ENCODE peak calls at places on chromosomes 6 and 20, in ten cellular contexts. One of them, this sample, is unnamed.

GRCh38 chr20:50313827-50314226 is 123.2 kb downstream of the CEBPB start:
- DNase-seq in T-helper 9 cell: no peak
- DNase-seq in activated CD8-positive, alpha-beta memory T cell treated with anti-CD3 and anti-CD28 coated beads, Interleukin-2, amount 10 ng/mL, durations not matched to agents 7 days and 5 days: no peak
- DNase-seq in AG09319: no peak
- DNase-seq in heart right ventricle: no peak
- DNase-seq in C1 segment of cervical spinal cord: no peak
- DNase-seq in GM23338: no peak
- DNase-seq in mesothelial cell of epicardium: no peak
- DNase-seq in stimulated activated CD4-positive, alpha-beta T cell treated with anti-CD3 and anti-CD28 coated beads, Interleukin-4, amount 100 ng/mL, for 48 hours: no peak
- DNase-seq in NCI-H2081: no peak
- DNase-seq in this sample: no peak

GRCh38 chr6:72616406-72617015 is 5.4 kb upstream of the KCNQ5 start:
- DNase-seq in T-helper 9 cell: no peak
- DNase-seq in activated CD8-positive, alpha-beta memory T cell treated with anti-CD3 and anti-CD28 coated beads, Interleukin-2, amount 10 ng/mL, durations not matched to agents 7 days and 5 days: no peak
- DNase-seq in AG09319: no peak
- DNase-seq in heart right ventricle: no peak
- DNase-seq in C1 segment of cervical spinal cord: no peak
- DNase-seq in GM23338: peak
- DNase-seq in mesothelial cell of epicardium: no peak
- DNase-seq in stimulated activated CD4-positive, alpha-beta T cell treated with anti-CD3 and anti-CD28 coated beads, Interleukin-4, amount 100 ng/mL, for 48 hours: no peak
- DNase-seq in NCI-H2081: peak
- DNase-seq in this sample: peak

GRCh38 chr20:3749689-3750639 is 17.5 kb downstream of the HSPA12B start:
- DNase-seq in T-helper 9 cell: no peak
- DNase-seq in activated CD8-positive, alpha-beta memory T cell treated with anti-CD3 and anti-CD28 coated beads, Interleukin-2, amount 10 ng/mL, durations not matched to agents 7 days and 5 days: peak
- DNase-seq in AG09319: no peak
- DNase-seq in heart right ventricle: no peak
- DNase-seq in C1 segment of cervical spinal cord: no peak
- DNase-seq in GM23338: peak
- DNase-seq in mesothelial cell of epicardium: peak
- DNase-seq in stimulated activated CD4-positive, alpha-beta T cell treated with anti-CD3 and anti-CD28 coated beads, Interleukin-4, amount 100 ng/mL, for 48 hours: peak
- DNase-seq in NCI-H2081: peak
- DNase-seq in this sample: peak

GRCh38 chr20:34559311-34560140 is 1.0 kb downstream of the MAP1LC3A start:
- DNase-seq in T-helper 9 cell: peak
- DNase-seq in activated CD8-positive, alpha-beta memory T cell treated with anti-CD3 and anti-CD28 coated beads, Interleukin-2, amount 10 ng/mL, durations not matched to agents 7 days and 5 days: no peak
- DNase-seq in AG09319: no peak
- DNase-seq in heart right ventricle: no peak
- DNase-seq in C1 segment of cervical spinal cord: peak
- DNase-seq in GM23338: peak
- DNase-seq in mesothelial cell of epicardium: no peak
- DNase-seq in stimulated activated CD4-positive, alpha-beta T cell treated with anti-CD3 and anti-CD28 coated beads, Interleukin-4, amount 100 ng/mL, for 48 hours: no peak
- DNase-seq in NCI-H2081: no peak
- DNase-seq in this sample: no peak

GRCh38 chr6:40721252-40721936 is 134.2 kb upstream of the LRFN2 start:
- DNase-seq in T-helper 9 cell: no peak
- DNase-seq in activated CD8-positive, alpha-beta memory T cell treated with anti-CD3 and anti-CD28 coated beads, Interleukin-2, amount 10 ng/mL, durations not matched to agents 7 days and 5 days: no peak
- DNase-seq in AG09319: no peak
- DNase-seq in heart right ventricle: no peak
- DNase-seq in C1 segment of cervical spinal cord: no peak
- DNase-seq in GM23338: no peak
- DNase-seq in mesothelial cell of epicardium: no peak
- DNase-seq in stimulated activated CD4-positive, alpha-beta T cell treated with anti-CD3 and anti-CD28 coated beads, Interleukin-4, amount 100 ng/mL, for 48 hours: no peak
- DNase-seq in NCI-H2081: peak
- DNase-seq in this sample: no peak

GRCh38 chr6:99393366-99393697 is 663 bp downstream of the COQ3 start:
- DNase-seq in T-helper 9 cell: no peak
- DNase-seq in activated CD8-positive, alpha-beta memory T cell treated with anti-CD3 and anti-CD28 coated beads, Interleukin-2, amount 10 ng/mL, durations not matched to agents 7 days and 5 days: no peak
- DNase-seq in AG09319: no peak
- DNase-seq in heart right ventricle: no peak
- DNase-seq in C1 segment of cervical spinal cord: no peak
- DNase-seq in GM23338: no peak
- DNase-seq in mesothelial cell of epicardium: no peak
- DNase-seq in stimulated activated CD4-positive, alpha-beta T cell treated with anti-CD3 and anti-CD28 coated beads, Interleukin-4, amount 100 ng/mL, for 48 hours: no peak
- DNase-seq in NCI-H2081: no peak
- DNase-seq in this sample: no peak

GRCh38 chr20:33672426-33673114 is 1.7 kb downstream of the NECAB3 start:
- DNase-seq in T-helper 9 cell: no peak
- DNase-seq in activated CD8-positive, alpha-beta memory T cell treated with anti-CD3 and anti-CD28 coated beads, Interleukin-2, amount 10 ng/mL, durations not matched to agents 7 days and 5 days: no peak
- DNase-seq in AG09319: no peak
- DNase-seq in heart right ventricle: no peak
- DNase-seq in C1 segment of cervical spinal cord: no peak
- DNase-seq in GM23338: no peak
- DNase-seq in mesothelial cell of epicardium: no peak
- DNase-seq in stimulated activated CD4-positive, alpha-beta T cell treated with anti-CD3 and anti-CD28 coated beads, Interleukin-4, amount 100 ng/mL, for 48 hours: no peak
- DNase-seq in NCI-H2081: peak
- DNase-seq in this sample: no peak

GRCh38 chr20:2873010-2873746 is at the start of gene PTPRA:
- DNase-seq in T-helper 9 cell: peak
- DNase-seq in activated CD8-positive, alpha-beta memory T cell treated with anti-CD3 and anti-CD28 coated beads, Interleukin-2, amount 10 ng/mL, durations not matched to agents 7 days and 5 days: peak
- DNase-seq in AG09319: peak
- DNase-seq in heart right ventricle: peak
- DNase-seq in C1 segment of cervical spinal cord: peak
- DNase-seq in GM23338: peak
- DNase-seq in mesothelial cell of epicardium: peak
- DNase-seq in stimulated activated CD4-positive, alpha-beta T cell treated with anti-CD3 and anti-CD28 coated beads, Interleukin-4, amount 100 ng/mL, for 48 hours: peak
- DNase-seq in NCI-H2081: peak
- DNase-seq in this sample: peak

GRCh38 chr6:54056105-54056504 is 55.1 kb upstream of the MLIP start:
- DNase-seq in T-helper 9 cell: no peak
- DNase-seq in activated CD8-positive, alpha-beta memory T cell treated with anti-CD3 and anti-CD28 coated beads, Interleukin-2, amount 10 ng/mL, durations not matched to agents 7 days and 5 days: no peak
- DNase-seq in AG09319: no peak
- DNase-seq in heart right ventricle: no peak
- DNase-seq in C1 segment of cervical spinal cord: no peak
- DNase-seq in GM23338: no peak
- DNase-seq in mesothelial cell of epicardium: no peak
- DNase-seq in stimulated activated CD4-positive, alpha-beta T cell treated with anti-CD3 and anti-CD28 coated beads, Interleukin-4, amount 100 ng/mL, for 48 hours: no peak
- DNase-seq in NCI-H2081: no peak
- DNase-seq in this sample: no peak

GRCh38 chr20:24610341-24611115 is 141.1 kb downstream of the SYNDIG1 start:
- DNase-seq in T-helper 9 cell: no peak
- DNase-seq in activated CD8-positive, alpha-beta memory T cell treated with anti-CD3 and anti-CD28 coated beads, Interleukin-2, amount 10 ng/mL, durations not matched to agents 7 days and 5 days: no peak
- DNase-seq in AG09319: no peak
- DNase-seq in heart right ventricle: no peak
- DNase-seq in C1 segment of cervical spinal cord: no peak
- DNase-seq in GM23338: peak
- DNase-seq in mesothelial cell of epicardium: no peak
- DNase-seq in stimulated activated CD4-positive, alpha-beta T cell treated with anti-CD3 and anti-CD28 coated beads, Interleukin-4, amount 100 ng/mL, for 48 hours: no peak
- DNase-seq in NCI-H2081: no peak
- DNase-seq in this sample: no peak

GRCh38 chr20:23034721-23035671 is at the start of gene SSTR4:
- DNase-seq in T-helper 9 cell: no peak
- DNase-seq in activated CD8-positive, alpha-beta memory T cell treated with anti-CD3 and anti-CD28 coated beads, Interleukin-2, amount 10 ng/mL, durations not matched to agents 7 days and 5 days: no peak
- DNase-seq in AG09319: no peak
- DNase-seq in heart right ventricle: no peak
- DNase-seq in C1 segment of cervical spinal cord: no peak
- DNase-seq in GM23338: peak
- DNase-seq in mesothelial cell of epicardium: no peak
- DNase-seq in stimulated activated CD4-positive, alpha-beta T cell treated with anti-CD3 and anti-CD28 coated beads, Interleukin-4, amount 100 ng/mL, for 48 hours: no peak
- DNase-seq in NCI-H2081: no peak
- DNase-seq in this sample: no peak

GRCh38 chr6:152223622-152224021 is 413.5 kb downstream of the SYNE1 start:
- DNase-seq in T-helper 9 cell: no peak
- DNase-seq in activated CD8-positive, alpha-beta memory T cell treated with anti-CD3 and anti-CD28 coated beads, Interleukin-2, amount 10 ng/mL, durations not matched to agents 7 days and 5 days: no peak
- DNase-seq in AG09319: no peak
- DNase-seq in heart right ventricle: no peak
- DNase-seq in C1 segment of cervical spinal cord: no peak
- DNase-seq in GM23338: no peak
- DNase-seq in mesothelial cell of epicardium: no peak
- DNase-seq in stimulated activated CD4-positive, alpha-beta T cell treated with anti-CD3 and anti-CD28 coated beads, Interleukin-4, amount 100 ng/mL, for 48 hours: no peak
- DNase-seq in NCI-H2081: no peak
- DNase-seq in this sample: no peak

GRCh38 chr20:7770578-7770977 is 169.7 kb downstream of the HAO1 start:
- DNase-seq in T-helper 9 cell: no peak
- DNase-seq in activated CD8-positive, alpha-beta memory T cell treated with anti-CD3 and anti-CD28 coated beads, Interleukin-2, amount 10 ng/mL, durations not matched to agents 7 days and 5 days: peak
- DNase-seq in AG09319: no peak
- DNase-seq in heart right ventricle: peak
- DNase-seq in C1 segment of cervical spinal cord: no peak
- DNase-seq in GM23338: no peak
- DNase-seq in mesothelial cell of epicardium: no peak
- DNase-seq in stimulated activated CD4-positive, alpha-beta T cell treated with anti-CD3 and anti-CD28 coated beads, Interleukin-4, amount 100 ng/mL, for 48 hours: no peak
- DNase-seq in NCI-H2081: peak
- DNase-seq in this sample: no peak

GRCh38 chr6:155377061-155377460 is 62.8 kb upstream of the TFB1M start:
- DNase-seq in T-helper 9 cell: no peak
- DNase-seq in activated CD8-positive, alpha-beta memory T cell treated with anti-CD3 and anti-CD28 coated beads, Interleukin-2, amount 10 ng/mL, durations not matched to agents 7 days and 5 days: no peak
- DNase-seq in AG09319: peak
- DNase-seq in heart right ventricle: no peak
- DNase-seq in C1 segment of cervical spinal cord: no peak
- DNase-seq in GM23338: no peak
- DNase-seq in mesothelial cell of epicardium: no peak
- DNase-seq in stimulated activated CD4-positive, alpha-beta T cell treated with anti-CD3 and anti-CD28 coated beads, Interleukin-4, amount 100 ng/mL, for 48 hours: no peak
- DNase-seq in NCI-H2081: no peak
- DNase-seq in this sample: no peak

GRCh38 chr6:63527658-63528514 is 44.4 kb upstream of the LOC128125822 start:
- DNase-seq in T-helper 9 cell: no peak
- DNase-seq in activated CD8-positive, alpha-beta memory T cell treated with anti-CD3 and anti-CD28 coated beads, Interleukin-2, amount 10 ng/mL, durations not matched to agents 7 days and 5 days: no peak
- DNase-seq in AG09319: peak
- DNase-seq in heart right ventricle: no peak
- DNase-seq in C1 segment of cervical spinal cord: no peak
- DNase-seq in GM23338: no peak
- DNase-seq in mesothelial cell of epicardium: no peak
- DNase-seq in stimulated activated CD4-positive, alpha-beta T cell treated with anti-CD3 and anti-CD28 coated beads, Interleukin-4, amount 100 ng/mL, for 48 hours: no peak
- DNase-seq in NCI-H2081: no peak
- DNase-seq in this sample: no peak

GRCh38 chr6:1322725-1323219 is 10.9 kb downstream of the FOXQ1 start:
- DNase-seq in T-helper 9 cell: no peak
- DNase-seq in activated CD8-positive, alpha-beta memory T cell treated with anti-CD3 and anti-CD28 coated beads, Interleukin-2, amount 10 ng/mL, durations not matched to agents 7 days and 5 days: no peak
- DNase-seq in AG09319: no peak
- DNase-seq in heart right ventricle: no peak
- DNase-seq in C1 segment of cervical spinal cord: no peak
- DNase-seq in GM23338: no peak
- DNase-seq in mesothelial cell of epicardium: no peak
- DNase-seq in stimulated activated CD4-positive, alpha-beta T cell treated with anti-CD3 and anti-CD28 coated beads, Interleukin-4, amount 100 ng/mL, for 48 hours: no peak
- DNase-seq in NCI-H2081: no peak
- DNase-seq in this sample: no peak

GRCh38 chr6:247353-247752 is 44.9 kb upstream of the DUSP22 start:
- DNase-seq in T-helper 9 cell: no peak
- DNase-seq in activated CD8-positive, alpha-beta memory T cell treated with anti-CD3 and anti-CD28 coated beads, Interleukin-2, amount 10 ng/mL, durations not matched to agents 7 days and 5 days: no peak
- DNase-seq in AG09319: no peak
- DNase-seq in heart right ventricle: no peak
- DNase-seq in C1 segment of cervical spinal cord: no peak
- DNase-seq in GM23338: no peak
- DNase-seq in mesothelial cell of epicardium: no peak
- DNase-seq in stimulated activated CD4-positive, alpha-beta T cell treated with anti-CD3 and anti-CD28 coated beads, Interleukin-4, amount 100 ng/mL, for 48 hours: no peak
- DNase-seq in NCI-H2081: no peak
- DNase-seq in this sample: no peak

GRCh38 chr20:11849976-11850670 is 67.6 kb upstream of the BTBD3 start:
- DNase-seq in T-helper 9 cell: no peak
- DNase-seq in activated CD8-positive, alpha-beta memory T cell treated with anti-CD3 and anti-CD28 coated beads, Interleukin-2, amount 10 ng/mL, durations not matched to agents 7 days and 5 days: no peak
- DNase-seq in AG09319: no peak
- DNase-seq in heart right ventricle: no peak
- DNase-seq in C1 segment of cervical spinal cord: no peak
- DNase-seq in GM23338: no peak
- DNase-seq in mesothelial cell of epicardium: no peak
- DNase-seq in stimulated activated CD4-positive, alpha-beta T cell treated with anti-CD3 and anti-CD28 coated beads, Interleukin-4, amount 100 ng/mL, for 48 hours: no peak
- DNase-seq in NCI-H2081: no peak
- DNase-seq in this sample: no peak

GRCh38 chr6:147808631-147809030 is 300.1 kb downstream of the SAMD5 start:
- DNase-seq in T-helper 9 cell: no peak
- DNase-seq in activated CD8-positive, alpha-beta memory T cell treated with anti-CD3 and anti-CD28 coated beads, Interleukin-2, amount 10 ng/mL, durations not matched to agents 7 days and 5 days: no peak
- DNase-seq in AG09319: no peak
- DNase-seq in heart right ventricle: no peak
- DNase-seq in C1 segment of cervical spinal cord: no peak
- DNase-seq in GM23338: no peak
- DNase-seq in mesothelial cell of epicardium: no peak
- DNase-seq in stimulated activated CD4-positive, alpha-beta T cell treated with anti-CD3 and anti-CD28 coated beads, Interleukin-4, amount 100 ng/mL, for 48 hours: no peak
- DNase-seq in NCI-H2081: no peak
- DNase-seq in this sample: no peak

GRCh38 chr6:27623103-27623502 is 150.2 kb upstream of the ZNF184 start:
- DNase-seq in T-helper 9 cell: no peak
- DNase-seq in activated CD8-positive, alpha-beta memory T cell treated with anti-CD3 and anti-CD28 coated beads, Interleukin-2, amount 10 ng/mL, durations not matched to agents 7 days and 5 days: no peak
- DNase-seq in AG09319: no peak
- DNase-seq in heart right ventricle: no peak
- DNase-seq in C1 segment of cervical spinal cord: no peak
- DNase-seq in GM23338: no peak
- DNase-seq in mesothelial cell of epicardium: no peak
- DNase-seq in stimulated activated CD4-positive, alpha-beta T cell treated with anti-CD3 and anti-CD28 coated beads, Interleukin-4, amount 100 ng/mL, for 48 hours: no peak
- DNase-seq in NCI-H2081: no peak
- DNase-seq in this sample: no peak

GRCh38 chr20:16147221-16147620 is 426.0 kb downstream of the KIF16B start:
- DNase-seq in T-helper 9 cell: no peak
- DNase-seq in activated CD8-positive, alpha-beta memory T cell treated with anti-CD3 and anti-CD28 coated beads, Interleukin-2, amount 10 ng/mL, durations not matched to agents 7 days and 5 days: no peak
- DNase-seq in AG09319: no peak
- DNase-seq in heart right ventricle: no peak
- DNase-seq in C1 segment of cervical spinal cord: no peak
- DNase-seq in GM23338: no peak
- DNase-seq in mesothelial cell of epicardium: no peak
- DNase-seq in stimulated activated CD4-positive, alpha-beta T cell treated with anti-CD3 and anti-CD28 coated beads, Interleukin-4, amount 100 ng/mL, for 48 hours: no peak
- DNase-seq in NCI-H2081: no peak
- DNase-seq in this sample: no peak

GRCh38 chr6:142744836-142745235 is 200.1 kb downstream of the HIVEP2 start:
- DNase-seq in T-helper 9 cell: no peak
- DNase-seq in activated CD8-positive, alpha-beta memory T cell treated with anti-CD3 and anti-CD28 coated beads, Interleukin-2, amount 10 ng/mL, durations not matched to agents 7 days and 5 days: no peak
- DNase-seq in AG09319: no peak
- DNase-seq in heart right ventricle: no peak
- DNase-seq in C1 segment of cervical spinal cord: no peak
- DNase-seq in GM23338: no peak
- DNase-seq in mesothelial cell of epicardium: no peak
- DNase-seq in stimulated activated CD4-positive, alpha-beta T cell treated with anti-CD3 and anti-CD28 coated beads, Interleukin-4, amount 100 ng/mL, for 48 hours: no peak
- DNase-seq in NCI-H2081: no peak
- DNase-seq in this sample: no peak

GRCh38 chr6:41538556-41539182 is 7.5 kb upstream of the FOXP4 start:
- DNase-seq in T-helper 9 cell: no peak
- DNase-seq in activated CD8-positive, alpha-beta memory T cell treated with anti-CD3 and anti-CD28 coated beads, Interleukin-2, amount 10 ng/mL, durations not matched to agents 7 days and 5 days: no peak
- DNase-seq in AG09319: no peak
- DNase-seq in heart right ventricle: no peak
- DNase-seq in C1 segment of cervical spinal cord: no peak
- DNase-seq in GM23338: no peak
- DNase-seq in mesothelial cell of epicardium: no peak
- DNase-seq in stimulated activated CD4-positive, alpha-beta T cell treated with anti-CD3 and anti-CD28 coated beads, Interleukin-4, amount 100 ng/mL, for 48 hours: no peak
- DNase-seq in NCI-H2081: no peak
- DNase-seq in this sample: no peak

GRCh38 chr6:134175532-134176282 is 123.3 kb upstream of the SLC2A12 start:
- DNase-seq in T-helper 9 cell: peak
- DNase-seq in activated CD8-positive, alpha-beta memory T cell treated with anti-CD3 and anti-CD28 coated beads, Interleukin-2, amount 10 ng/mL, durations not matched to agents 7 days and 5 days: peak
- DNase-seq in AG09319: no peak
- DNase-seq in heart right ventricle: peak
- DNase-seq in C1 segment of cervical spinal cord: peak
- DNase-seq in GM23338: peak
- DNase-seq in mesothelial cell of epicardium: no peak
- DNase-seq in stimulated activated CD4-positive, alpha-beta T cell treated with anti-CD3 and anti-CD28 coated beads, Interleukin-4, amount 100 ng/mL, for 48 hours: peak
- DNase-seq in NCI-H2081: no peak
- DNase-seq in this sample: peak

GRCh38 chr6:42088101-42088591 is 37.8 kb downstream of the TAF8 start:
- DNase-seq in T-helper 9 cell: no peak
- DNase-seq in activated CD8-positive, alpha-beta memory T cell treated with anti-CD3 and anti-CD28 coated beads, Interleukin-2, amount 10 ng/mL, durations not matched to agents 7 days and 5 days: no peak
- DNase-seq in AG09319: no peak
- DNase-seq in heart right ventricle: peak
- DNase-seq in C1 segment of cervical spinal cord: no peak
- DNase-seq in GM23338: peak
- DNase-seq in mesothelial cell of epicardium: no peak
- DNase-seq in stimulated activated CD4-positive, alpha-beta T cell treated with anti-CD3 and anti-CD28 coated beads, Interleukin-4, amount 100 ng/mL, for 48 hours: no peak
- DNase-seq in NCI-H2081: no peak
- DNase-seq in this sample: no peak

GRCh38 chr20:34525709-34526416 is 9.6 kb downstream of the DYNLRB1 start:
- DNase-seq in T-helper 9 cell: no peak
- DNase-seq in activated CD8-positive, alpha-beta memory T cell treated with anti-CD3 and anti-CD28 coated beads, Interleukin-2, amount 10 ng/mL, durations not matched to agents 7 days and 5 days: peak
- DNase-seq in AG09319: peak
- DNase-seq in heart right ventricle: peak
- DNase-seq in C1 segment of cervical spinal cord: peak
- DNase-seq in GM23338: no peak
- DNase-seq in mesothelial cell of epicardium: peak
- DNase-seq in stimulated activated CD4-positive, alpha-beta T cell treated with anti-CD3 and anti-CD28 coated beads, Interleukin-4, amount 100 ng/mL, for 48 hours: no peak
- DNase-seq in NCI-H2081: no peak
- DNase-seq in this sample: no peak

GRCh38 chr6:15066433-15067337 is 179.2 kb upstream of the JARID2 start:
- DNase-seq in T-helper 9 cell: no peak
- DNase-seq in activated CD8-positive, alpha-beta memory T cell treated with anti-CD3 and anti-CD28 coated beads, Interleukin-2, amount 10 ng/mL, durations not matched to agents 7 days and 5 days: no peak
- DNase-seq in AG09319: no peak
- DNase-seq in heart right ventricle: peak
- DNase-seq in C1 segment of cervical spinal cord: peak
- DNase-seq in GM23338: no peak
- DNase-seq in mesothelial cell of epicardium: no peak
- DNase-seq in stimulated activated CD4-positive, alpha-beta T cell treated with anti-CD3 and anti-CD28 coated beads, Interleukin-4, amount 100 ng/mL, for 48 hours: no peak
- DNase-seq in NCI-H2081: no peak
- DNase-seq in this sample: no peak

GRCh38 chr20:59328071-59328470 is 27.7 kb downstream of the EDN3 start:
- DNase-seq in T-helper 9 cell: no peak
- DNase-seq in activated CD8-positive, alpha-beta memory T cell treated with anti-CD3 and anti-CD28 coated beads, Interleukin-2, amount 10 ng/mL, durations not matched to agents 7 days and 5 days: no peak
- DNase-seq in AG09319: no peak
- DNase-seq in heart right ventricle: no peak
- DNase-seq in C1 segment of cervical spinal cord: no peak
- DNase-seq in GM23338: no peak
- DNase-seq in mesothelial cell of epicardium: no peak
- DNase-seq in stimulated activated CD4-positive, alpha-beta T cell treated with anti-CD3 and anti-CD28 coated beads, Interleukin-4, amount 100 ng/mL, for 48 hours: no peak
- DNase-seq in NCI-H2081: no peak
- DNase-seq in this sample: no peak